ENCODE peak calls at places on chromosomes 12 and 14, in six cellular contexts. Q, C, M, S, F and R are unnamed samples.
A peak's percentile ranks its signal among the peaks of the same experiment; 100 is the strongest.

GRCh38 chr14:102749393-102749792 is 27.9 kb upstream of the TRAF3 start:
- DNase-seq in Q (no peak), C (no peak), M (no peak), S (no peak), F (no peak), R (no peak)

GRCh38 chr14:104085032-104085888 is at the start of gene ASPG:
- DNase-seq in Q (no peak), C (no peak), M (no peak), S (no peak), F (no peak), R (no peak)

GRCh38 chr12:81949721-81950120 is 190.6 kb upstream of the PPFIA2 start:
- DNase-seq in Q (no peak), C (no peak), M (no peak), S (no peak), F (no peak), R (no peak)

GRCh38 chr12:31440134-31440533 is 114.2 kb upstream of the SINHCAF start:
- DNase-seq in Q (no peak), C (no peak), M (no peak), S (no peak), F (no peak), R (no peak)

GRCh38 chr12:13209279-13210021 is 12.9 kb downstream of the EMP1 start:
- DNase-seq in Q (no peak), C (no peak), M (no peak), S (no peak), F (peak; percentile 65), R (no peak)

GRCh38 chr14:59269431-59269830 is 81.0 kb downstream of the DAAM1 start:
- DNase-seq in Q (no peak), C (no peak), M (no peak), S (no peak), F (no peak), R (no peak)

GRCh38 chr14:55976219-55976618 is 142.0 kb upstream of the PELI2 start:
- DNase-seq in Q (peak; percentile 4), C (no peak), M (no peak), S (no peak), F (no peak), R (no peak)

GRCh38 chr12:124609041-124609984 is 41.9 kb upstream of the NCOR2 start:
- DNase-seq in Q (peak; percentile 64), C (peak; percentile 34), M (peak; percentile 52), S (peak; percentile 82), F (no peak), R (peak; percentile 57)

GRCh38 chr14:29536886-29537511 is 390.6 kb downstream of the PRKD1 start:
- DNase-seq in Q (no peak), C (peak; percentile 35), M (no peak), S (no peak), F (peak; percentile 49), R (peak; percentile 56)

GRCh38 chr12:76696186-76696585 is 67.7 kb upstream of the ZDHHC17 start:
- DNase-seq in Q (no peak), C (no peak), M (no peak), S (no peak), F (no peak), R (no peak)
- H3K4me2 ChIP-seq in Q (no peak overlapping the region), C (no peak overlapping the region), M (no peak overlapping the region), S (no peak overlapping the region), F (no peak overlapping the region), R (no peak overlapping the region)

GRCh38 chr12:90124914-90125313 is 416.3 kb upstream of the ATP2B1 start:
- DNase-seq in Q (no peak), C (no peak), M (no peak), S (no peak), F (no peak), R (no peak)

GRCh38 chr12:90120627-90121026 is 412.0 kb upstream of the ATP2B1 start:
- DNase-seq in Q (no peak), C (no peak), M (no peak), S (no peak), F (no peak), R (peak; percentile 4)

GRCh38 chr12:90126125-90126524 is 417.5 kb upstream of the ATP2B1 start:
- DNase-seq in Q (no peak), C (no peak), M (no peak), S (no peak), F (no peak), R (no peak)

GRCh38 chr12:90122716-90123115 is 414.1 kb upstream of the ATP2B1 start:
- DNase-seq in Q (no peak), C (no peak), M (no peak), S (no peak), F (no peak), R (no peak)

GRCh38 chr12:90124289-90124688 is 415.7 kb upstream of the ATP2B1 start:
- DNase-seq in Q (no peak), C (no peak), M (no peak), S (peak; percentile 12), F (peak; percentile 30), R (no peak)
- H3K4me2 ChIP-seq in Q (no peak overlapping the region), C (no peak overlapping the region), M (no peak overlapping the region), S (no peak overlapping the region), F (no peak overlapping the region), R (no peak overlapping the region)

GRCh38 chr12:4653257-4653656 is 4.3 kb downstream of the NDUFA9 start:
- DNase-seq in Q (no peak), C (no peak), M (no peak), S (no peak), F (no peak), R (no peak)
- H3K4me2 ChIP-seq in Q (no peak overlapping the region), C (no peak overlapping the region), M (no peak overlapping the region), S (no peak overlapping the region), F (no peak overlapping the region), R (no peak overlapping the region)

GRCh38 chr12:42128327-42128726 is 16.3 kb downstream of the GXYLT1 start:
- DNase-seq in Q (no peak), C (peak; percentile 46), M (no peak), S (peak; percentile 49), F (peak; percentile 68), R (no peak)

GRCh38 chr12:42126963-42127362 is 17.7 kb downstream of the GXYLT1 start:
- DNase-seq in Q (no peak), C (no peak), M (no peak), S (no peak), F (no peak), R (no peak)

GRCh38 chr12:42128888-42129287 is 15.8 kb downstream of the GXYLT1 start:
- DNase-seq in Q (no peak), C (no peak), M (no peak), S (no peak), F (no peak), R (no peak)

GRCh38 chr12:42124764-42125371 is 19.8 kb downstream of the GXYLT1 start:
- DNase-seq in Q (no peak), C (no peak), M (no peak), S (no peak), F (no peak), R (no peak)

DNA sequence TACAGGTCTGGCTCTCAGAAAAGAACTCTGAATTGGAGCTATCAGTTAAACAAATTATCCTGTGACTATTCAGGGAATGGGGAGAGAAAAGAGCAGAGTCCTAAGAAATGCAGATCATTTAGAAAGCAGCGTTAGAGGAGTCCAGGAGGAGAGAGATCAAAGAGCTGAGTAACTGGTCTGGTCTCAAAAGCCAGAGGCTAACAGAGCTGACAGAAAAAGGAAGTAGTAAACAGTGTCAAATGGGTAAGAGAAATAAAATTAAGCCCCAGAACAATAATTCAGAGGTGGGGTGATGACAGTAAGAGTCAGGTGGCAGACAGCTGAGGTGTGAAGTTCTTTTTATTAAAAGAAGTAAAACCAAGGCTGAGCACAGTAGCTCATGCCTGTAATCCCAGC is 19.3 kb downstream of the GXYLT1 start:
- DNase-seq in Q (no peak), C (no peak), M (no peak), S (no peak), F (no peak), R (no peak)
- H3K4me2 ChIP-seq in Q (no peak overlapping the region), C (no peak overlapping the region), M (peak overlapping the region; percentile 18), S (no peak overlapping the region), F (no peak overlapping the region), R (no peak overlapping the region)

DNA sequence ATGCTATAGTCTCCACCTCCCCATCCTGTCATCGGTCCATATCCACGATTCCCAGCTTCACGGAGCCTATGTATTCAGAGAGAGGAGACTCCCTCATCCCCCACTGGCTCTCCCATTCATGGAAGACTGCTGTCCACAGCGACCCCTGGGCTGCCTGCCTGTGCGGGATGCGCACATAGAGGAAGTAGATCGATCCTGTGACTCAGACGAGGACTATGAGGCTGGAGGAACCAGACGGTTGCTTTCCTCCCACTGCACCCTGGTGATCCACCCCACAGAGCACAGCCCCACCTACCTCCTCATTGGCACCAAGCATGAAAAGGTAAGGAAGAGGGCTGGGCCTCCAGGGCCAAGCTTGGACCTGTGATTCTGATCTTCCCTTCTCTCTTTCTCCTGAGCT is 24.4 kb downstream of the PIGH start:
- DNase-seq in Q (no peak), C (no peak), M (no peak), S (no peak), F (no peak), R (no peak)
- H3K4me2 ChIP-seq in Q (no peak overlapping the region), C (no peak overlapping the region), M (no peak overlapping the region), S (no peak overlapping the region), F (no peak overlapping the region), R (no peak overlapping the region)

DNA sequence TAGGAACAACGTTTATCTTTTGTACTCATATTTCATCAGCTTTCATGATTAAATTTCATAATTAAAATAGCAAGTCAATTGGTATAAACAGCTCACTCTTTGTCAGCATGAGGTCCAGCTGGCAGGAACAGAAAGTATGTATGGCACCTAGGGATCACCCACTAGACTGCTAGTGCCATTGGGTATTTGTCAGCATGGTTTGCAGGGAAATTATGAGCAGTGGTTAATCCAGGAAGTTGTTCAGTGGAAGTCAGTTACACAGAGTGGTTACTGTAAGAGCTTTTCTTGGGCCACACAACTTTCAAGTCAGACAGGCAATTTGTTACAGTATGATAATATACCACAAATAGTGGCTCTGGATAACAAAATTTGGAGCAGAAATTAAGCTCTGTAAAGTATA is 340.3 kb upstream of the RGS6 start:
- DNase-seq in Q (peak; percentile 16), C (peak; percentile 64), M (no peak), S (peak; percentile 78), F (peak; percentile 90), R (peak; percentile 94)
- H3K4me2 ChIP-seq in Q (peak overlapping the region; percentile 14), C (peak overlapping the region; percentile 37), M (peak overlapping the region; percentile 62), S (peak overlapping the region; percentile 40), F (peak overlapping the region; percentile 56), R (no peak overlapping the region)

GRCh38 chr14:75879031-75879430 is 102.8 kb downstream of the TGFB3 start:
- DNase-seq in Q (no peak), C (peak; percentile 97), M (no peak), S (peak; percentile 84), F (peak; percentile 83), R (peak; percentile 98)

GRCh38 chr14:75885829-75886228 is 96.0 kb downstream of the TGFB3 start:
- DNase-seq in Q (no peak), C (peak; percentile 64), M (no peak), S (peak; percentile 77), F (peak; percentile 87), R (peak; percentile 86)

GRCh38 chr14:75880512-75880911 is 101.3 kb downstream of the TGFB3 start:
- DNase-seq in Q (no peak), C (no peak), M (no peak), S (no peak), F (no peak), R (no peak)

GRCh38 chr14:75884198-75884611 is 97.6 kb downstream of the TGFB3 start:
- DNase-seq in Q (no peak), C (peak; percentile 86), M (no peak), S (peak; percentile 46), F (peak; percentile 86), R (peak; percentile 92)

GRCh38 chr14:75881986-75882385 is 99.8 kb downstream of the TGFB3 start:
- DNase-seq in Q (no peak), C (peak; percentile 52), M (no peak), S (no peak), F (peak; percentile 38), R (no peak)
- H3K4me2 ChIP-seq in Q (no peak overlapping the region), C (no peak overlapping the region), M (no peak overlapping the region), S (no peak overlapping the region), F (no peak overlapping the region), R (no peak overlapping the region)